ENCODE peak calls at places on chromosomes 11 and 22, in nine cellular contexts. L, H, K, J, U, W, N, R and B are unnamed samples.
A peak's percentile ranks its signal among the peaks of the same experiment; 100 is the strongest.

GRCh38 chr22:20203142-20204099 is 52.6 kb upstream of the CCDC188 start:
- DNase-seq in U (no peak), H (peak; percentile 37), W (no peak), R (no peak), K (peak; percentile 63), L (no peak), N (no peak), J (no peak), B (no peak)

GRCh38 chr11:111363985-111364384 is 15.1 kb downstream of the POU2AF1 start:
- DNase-seq in W (no peak), H (no peak), L (no peak), N (no peak), K (no peak), R (no peak), J (no peak), U (no peak), B (no peak)

GRCh38 chr11:15967966-15968365 is 388.4 kb downstream of the SOX6 start:
- DNase-seq in U (no peak), J (no peak), W (no peak), H (no peak), K (no peak), R (no peak), N (no peak), L (no peak), B (no peak)

GRCh38 chr11:880447-880846 is 30.2 kb downstream of the CHID1 start:
- DNase-seq in L (no peak), J (no peak), U (no peak), R (no peak), N (no peak), H (no peak), K (no peak), W (no peak), B (no peak)

GRCh38 chr11:95827661-95828060 is 37.4 kb downstream of the CEP57 start:
- DNase-seq in U (no peak), R (no peak), N (no peak), L (no peak), J (no peak), K (no peak), H (no peak), W (no peak), B (no peak)

GRCh38 chr11:6931146-6931713 is 5.0 kb downstream of the ZNF215 start:
- DNase-seq in L (no peak), R (no peak), K (no peak), H (no peak), J (no peak), U (no peak), N (no peak), W (no peak), B (no peak)

GRCh38 chr11:18790820-18791174 is 801 bp downstream of the PTPN5 start:
- DNase-seq in H (no peak), J (no peak), N (no peak), K (no peak), L (no peak), U (no peak), W (no peak), R (no peak), B (no peak)

GRCh38 chr11:3134218-3134621 is 30.9 kb downstream of the OSBPL5 start:
- DNase-seq in J (no peak), W (peak; percentile 49), U (peak; percentile 47), N (no peak), L (no peak), K (no peak), R (no peak), H (no peak), B (no peak)

GRCh38 chr11:17313349-17314231 is 37.1 kb downstream of the NUCB2 start:
- DNase-seq in N (no peak), J (no peak), L (no peak), U (no peak), K (no peak), R (no peak), H (no peak), W (no peak), B (no peak)

GRCh38 chr11:36389006-36389405 is 92.9 kb downstream of the PRR5L start:
- DNase-seq in H (no peak), N (no peak), K (no peak), L (no peak), J (no peak), W (no peak), R (no peak), U (no peak), B (no peak)

GRCh38 chr22:50009765-50010675 is 2.5 kb downstream of the IL17REL start:
- DNase-seq in R (peak; percentile 67), J (no peak), K (no peak), N (no peak), L (no peak), W (no peak), U (no peak), H (no peak), B (no peak)

GRCh38 chr11:68128682-68129327 is 7.6 kb upstream of the CHKA start:
- DNase-seq in J (no peak), U (peak; percentile 85), N (no peak), H (peak; percentile 96), W (no peak), R (no peak), L (no peak), K (peak; percentile 75), B (no peak)

GRCh38 chr11:35583126-35583525 is 35.1 kb upstream of the FJX1 start:
- DNase-seq in J (no peak), H (no peak), R (no peak), N (no peak), L (no peak), U (no peak), K (no peak), W (no peak), B (no peak)

GRCh38 chr11:116517584-116517983 is 255.2 kb downstream of the BUD13 start:
- DNase-seq in N (no peak), J (no peak), L (no peak), W (no peak), U (no peak), R (no peak), H (peak; percentile 3), K (no peak), B (no peak)
- H3K4me3 ChIP-seq in N (no peak overlapping the region), J (no peak overlapping the region), L (no peak overlapping the region), W (no peak overlapping the region), U (no peak overlapping the region), R (no peak overlapping the region), H (no peak overlapping the region), K (no peak overlapping the region), B (no peak overlapping the region)

GRCh38 chr11:127223026-127223425 is 222.5 kb upstream of the KIRREL3 start:
- DNase-seq in R (no peak), J (no peak), L (no peak), K (no peak), N (no peak), H (no peak), W (no peak), U (no peak), B (no peak)
- TF ChIP-seq POLR2AphosphoS5 in R (no peak), J (no peak), L (no peak), K (no peak), N (no peak), H (no peak), W (no peak), U (no peak), B (no peak)

GRCh38 chr11:33804471-33804870 is 30.2 kb upstream of the FBXO3 start:
- DNase-seq in J (no peak), H (no peak), K (no peak), R (no peak), N (no peak), L (no peak), U (no peak), W (no peak), B (no peak)

GRCh38 chr11:33797879-33798278 is 23.6 kb upstream of the FBXO3 start:
- DNase-seq in J (no peak), W (no peak), H (no peak), N (no peak), R (no peak), L (no peak), K (no peak), U (no peak), B (no peak)

GRCh38 chr11:33802414-33802950 is 28.2 kb upstream of the FBXO3 start:
- DNase-seq in K (peak; percentile 97), U (no peak), H (peak; percentile 58), J (no peak), L (peak; percentile 85), N (peak; percentile 61), R (no peak), W (no peak), B (peak; percentile 66)

GRCh38 chr11:33801821-33802413 is 27.6 kb upstream of the FBXO3 start:
- DNase-seq in R (no peak), J (no peak), N (no peak), L (peak; percentile 0), U (no peak), H (no peak), W (no peak), K (peak; percentile 55), B (no peak)
- H3K4me3 ChIP-seq in R (peak overlapping the region; percentile 17), J (peak overlapping the region; percentile 36), N (peak overlapping the region; percentile 65), L (peak overlapping the region; percentile 55), U (no peak overlapping the region), H (peak overlapping the region; percentile 23), W (peak overlapping the region; percentile 33), K (peak overlapping the region; percentile 56), B (peak overlapping the region; percentile 79)

GRCh38 chr11:71253794-71254193 is 1.4 kb upstream of the SHANK2 start:
- DNase-seq in L (no peak), H (no peak), J (no peak), U (no peak), K (no peak), R (peak; percentile 25), N (no peak), W (no peak), B (no peak)

GRCh38 chr11:71252434-71252781 is at the start of gene SHANK2:
- DNase-seq in J (no peak), R (peak; percentile 51), H (peak; percentile 61), W (no peak), U (no peak), L (no peak), K (peak; percentile 82), N (no peak), B (no peak)

GRCh38 chr11:71251159-71251721 is 1.1 kb downstream of the SHANK2 start:
- DNase-seq in J (no peak), H (peak; percentile 54), L (no peak), W (peak; percentile 65), R (peak; percentile 62), N (no peak), U (no peak), K (peak; percentile 46), B (no peak)

GRCh38 chr11:71251761-71252433 is 480 bp downstream of the SHANK2 start:
- DNase-seq in H (peak; percentile 57), R (peak; percentile 52), L (no peak), J (no peak), N (no peak), K (peak; percentile 79), W (peak; percentile 51), U (peak; percentile 83), B (no peak)

DNA sequence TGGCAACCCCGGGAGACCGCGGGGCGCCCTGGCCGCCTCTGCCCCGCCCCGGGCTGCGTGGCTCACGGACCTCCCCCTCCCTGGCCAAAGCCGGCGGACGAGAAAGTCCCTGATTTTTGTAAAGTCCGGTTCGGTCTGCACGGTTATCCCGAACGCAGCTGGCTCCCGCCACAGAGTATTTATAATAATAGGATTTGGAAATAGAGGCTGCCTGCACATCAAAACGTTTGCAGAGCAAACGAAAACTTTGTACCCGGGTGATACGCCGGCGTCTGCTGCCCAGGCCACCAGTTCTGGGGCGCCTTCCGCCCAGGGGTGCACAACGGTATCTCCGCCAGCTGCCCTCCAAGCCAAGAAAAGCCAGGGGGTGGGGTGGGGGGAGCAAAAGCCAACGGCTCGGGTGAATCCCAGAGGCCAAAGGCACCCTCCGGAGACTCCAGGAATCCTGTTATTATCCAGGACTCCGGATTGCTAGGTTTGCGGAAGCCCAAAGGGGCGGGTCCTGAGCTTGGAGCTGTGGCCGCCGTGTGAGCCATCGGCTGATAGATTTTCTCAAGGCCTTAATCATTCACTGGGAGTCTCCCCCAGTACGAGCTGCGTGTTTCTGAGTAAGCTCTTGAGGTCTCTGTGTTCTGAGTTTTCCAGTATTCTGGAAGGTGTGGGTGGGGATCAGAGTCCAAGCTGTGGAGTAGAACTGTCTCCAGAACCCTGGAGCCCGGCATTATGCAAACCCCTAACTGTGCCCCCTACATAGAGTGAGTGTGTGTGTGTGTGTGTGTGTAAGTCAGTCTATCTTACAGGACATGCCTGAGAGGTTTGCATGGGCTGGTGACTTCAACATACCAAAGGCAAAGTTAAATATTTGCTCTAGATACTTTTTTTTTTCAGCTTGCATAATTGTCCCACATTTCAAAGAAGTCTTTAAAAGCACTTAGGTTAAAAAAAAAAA is 679 bp upstream of the SHANK2 start:
- DNase-seq in H (peak; percentile 62), R (peak; percentile 52), J (no peak), U (no peak), K (peak; percentile 85), L (peak; percentile 48), W (no peak), N (no peak), B (no peak)
- TF ChIP-seq POLR2AphosphoS5 in H (peak; percentile 23), R (no peak), J (no peak), U (no peak), K (no peak), L (peak; percentile 12), W (no peak), N (no peak), B (no peak)